ENCODE peak calls at places on chromosome 4, in four cellular contexts. One of them, this sample, is unnamed.
A peak's percentile ranks its signal among the peaks of the same experiment; 100 is the strongest.

GRCh38 chr4:173211222-173211621 is 42.6 kb downstream of the GALNT7 start:
- DNase-seq in pancreas: no peak
- DNase-seq in AG04449: no peak
- DNase-seq in dorsolateral prefrontal cortex: no peak
- DNase-seq in this sample: no peak

GRCh38 chr4:147793569-147793968 is 61.7 kb downstream of the ARHGAP10 start:
- DNase-seq in pancreas: no peak
- DNase-seq in AG04449: no peak
- DNase-seq in dorsolateral prefrontal cortex: no peak
- DNase-seq in this sample: no peak

GRCh38 chr4:22129454-22130075 is 181.0 kb upstream of the KCNIP4 start:
- DNase-seq in pancreas: no peak
- DNase-seq in AG04449: no peak
- DNase-seq in dorsolateral prefrontal cortex: no peak
- DNase-seq in this sample: no peak

GRCh38 chr4:121943941-121944340 is 7.9 kb downstream of the TRPC3 start:
- DNase-seq in pancreas: no peak
- DNase-seq in AG04449: no peak
- DNase-seq in dorsolateral prefrontal cortex: no peak
- DNase-seq in this sample: no peak

GRCh38 chr4:72631296-72631695 is 62.3 kb upstream of the ADAMTS3 start:
- DNase-seq in pancreas: no peak
- DNase-seq in AG04449: peak; percentile 9
- DNase-seq in dorsolateral prefrontal cortex: peak; percentile 72
- DNase-seq in this sample: peak; percentile 74

GRCh38 chr4:2934077-2934812 is 29.0 kb downstream of the NOP14 start:
- DNase-seq in pancreas: peak; percentile 53
- DNase-seq in AG04449: no peak
- DNase-seq in dorsolateral prefrontal cortex: no peak
- DNase-seq in this sample: peak; percentile 57

GRCh38 chr4:9904976-9905587 is 116.2 kb downstream of the SLC2A9 start:
- DNase-seq in pancreas: no peak
- DNase-seq in AG04449: no peak
- DNase-seq in dorsolateral prefrontal cortex: no peak
- DNase-seq in this sample: no peak

GRCh38 chr4:125789018-125789417 is 474.3 kb downstream of the FAT4 start:
- DNase-seq in pancreas: no peak
- DNase-seq in AG04449: no peak
- DNase-seq in dorsolateral prefrontal cortex: no peak
- DNase-seq in this sample: no peak

GRCh38 chr4:40289366-40290188 is 45.6 kb upstream of the CHRNA9 start:
- DNase-seq in pancreas: no peak
- DNase-seq in AG04449: no peak
- DNase-seq in dorsolateral prefrontal cortex: no peak
- DNase-seq in this sample: no peak

GRCh38 chr4:137614491-137614890 is 82.2 kb upstream of the PCDH18 start:
- DNase-seq in pancreas: no peak
- DNase-seq in AG04449: no peak
- DNase-seq in dorsolateral prefrontal cortex: no peak
- DNase-seq in this sample: no peak

GRCh38 chr4:94970650-94971049 is 212.9 kb downstream of the BMPR1B start:
- DNase-seq in pancreas: no peak
- DNase-seq in AG04449: no peak
- DNase-seq in dorsolateral prefrontal cortex: no peak
- DNase-seq in this sample: no peak

GRCh38 chr4:115119804-115120352 is 6.5 kb upstream of the NDST4 start:
- DNase-seq in pancreas: no peak
- DNase-seq in AG04449: no peak
- DNase-seq in dorsolateral prefrontal cortex: no peak
- DNase-seq in this sample: no peak

GRCh38 chr4:76233967-76234678 is 17.4 kb upstream of the FAM47E start:
- DNase-seq in pancreas: no peak
- DNase-seq in AG04449: no peak
- DNase-seq in dorsolateral prefrontal cortex: no peak
- DNase-seq in this sample: no peak

GRCh38 chr4:14667624-14668295 is 334.5 kb upstream of the CPEB2 start:
- DNase-seq in pancreas: no peak
- DNase-seq in AG04449: no peak
- DNase-seq in dorsolateral prefrontal cortex: no peak
- DNase-seq in this sample: no peak

GRCh38 chr4:11805837-11806236 is 377.1 kb upstream of the HS3ST1 start:
- DNase-seq in pancreas: no peak
- DNase-seq in AG04449: no peak
- DNase-seq in dorsolateral prefrontal cortex: no peak
- DNase-seq in this sample: no peak

GRCh38 chr4:108922191-108922590 is 159.3 kb upstream of the ETNPPL start:
- DNase-seq in pancreas: no peak
- DNase-seq in AG04449: no peak
- DNase-seq in dorsolateral prefrontal cortex: no peak
- DNase-seq in this sample: no peak

GRCh38 chr4:107825072-107825789 is 499 bp downstream of the SGMS2 start:
- DNase-seq in pancreas: peak; percentile 58
- DNase-seq in AG04449: no peak
- DNase-seq in dorsolateral prefrontal cortex: no peak
- DNase-seq in this sample: peak; percentile 68

GRCh38 chr4:170089743-170090666 is at the start of gene AADAT:
- DNase-seq in pancreas: peak; percentile 72
- DNase-seq in AG04449: no peak
- DNase-seq in dorsolateral prefrontal cortex: peak; percentile 88
- DNase-seq in this sample: peak; percentile 77

GRCh38 chr4:129526812-129527211 is 430.9 kb downstream of the C4orf33 start:
- DNase-seq in pancreas: no peak
- DNase-seq in AG04449: no peak
- DNase-seq in dorsolateral prefrontal cortex: no peak
- DNase-seq in this sample: no peak

GRCh38 chr4:93573285-93573684 is 255.3 kb upstream of the ATOH1 start:
- DNase-seq in pancreas: no peak
- DNase-seq in AG04449: no peak
- DNase-seq in dorsolateral prefrontal cortex: no peak
- DNase-seq in this sample: no peak

GRCh38 chr4:26105815-26106699 is 192.0 kb downstream of the SMIM20 start:
- DNase-seq in pancreas: no peak
- DNase-seq in AG04449: no peak
- DNase-seq in dorsolateral prefrontal cortex: no peak
- DNase-seq in this sample: no peak

GRCh38 chr4:22192302-22192645 is 243.7 kb upstream of the KCNIP4 start:
- DNase-seq in pancreas: no peak
- DNase-seq in AG04449: no peak
- DNase-seq in dorsolateral prefrontal cortex: no peak
- DNase-seq in this sample: no peak

GRCh38 chr4:118270492-118270891 is 82.3 kb downstream of the PRSS12 start:
- DNase-seq in pancreas: no peak
- DNase-seq in AG04449: no peak
- DNase-seq in dorsolateral prefrontal cortex: no peak
- DNase-seq in this sample: no peak

GRCh38 chr4:171719691-171720090 is 93.5 kb upstream of the GALNTL6 start:
- DNase-seq in pancreas: no peak
- DNase-seq in AG04449: no peak
- DNase-seq in dorsolateral prefrontal cortex: no peak
- DNase-seq in this sample: no peak

GRCh38 chr4:113116414-113117345 is 67.2 kb downstream of the ANK2 start:
- DNase-seq in pancreas: no peak
- DNase-seq in AG04449: no peak
- DNase-seq in dorsolateral prefrontal cortex: peak; percentile 67
- DNase-seq in this sample: no peak

GRCh38 chr4:149914521-149915115 is 99.0 kb upstream of the IQCM start:
- DNase-seq in pancreas: no peak
- DNase-seq in AG04449: no peak
- DNase-seq in dorsolateral prefrontal cortex: no peak
- DNase-seq in this sample: no peak

GRCh38 chr4:76624271-76624681 is 189.2 kb downstream of the SHROOM3 start:
- DNase-seq in pancreas: peak; percentile 74
- DNase-seq in AG04449: peak; percentile 88
- DNase-seq in dorsolateral prefrontal cortex: no peak
- DNase-seq in this sample: no peak

GRCh38 chr4:165096776-165097175 is 15.9 kb downstream of the TMEM192 start:
- DNase-seq in pancreas: no peak
- DNase-seq in AG04449: no peak
- DNase-seq in dorsolateral prefrontal cortex: no peak
- DNase-seq in this sample: no peak

GRCh38 chr4:134202557-134202956 is 968 bp upstream of the PABPC4L start:
- DNase-seq in pancreas: no peak
- DNase-seq in AG04449: no peak
- DNase-seq in dorsolateral prefrontal cortex: no peak
- DNase-seq in this sample: no peak

GRCh38 chr4:134201216-134202098 is at the start of gene PABPC4L:
- DNase-seq in pancreas: peak; percentile 34
- DNase-seq in AG04449: no peak
- DNase-seq in dorsolateral prefrontal cortex: no peak
- DNase-seq in this sample: no peak

GRCh38 chr4:134200811-134201215 is 776 bp downstream of the PABPC4L start:
- DNase-seq in pancreas: no peak
- DNase-seq in AG04449: no peak
- DNase-seq in dorsolateral prefrontal cortex: peak; percentile 30
- DNase-seq in this sample: no peak

GRCh38 chr4:134202136-134202535 is 547 bp upstream of the PABPC4L start:
- DNase-seq in pancreas: no peak
- DNase-seq in AG04449: no peak
- DNase-seq in dorsolateral prefrontal cortex: no peak
- DNase-seq in this sample: no peak
- H3K4me3 ChIP-seq in pancreas: no peak overlapping the region
- H3K4me3 ChIP-seq in AG04449: no peak overlapping the region
- H3K4me3 ChIP-seq in dorsolateral prefrontal cortex: peak overlapping the region; percentile 53
- H3K4me3 ChIP-seq in this sample: peak overlapping the region; percentile 43

GRCh38 chr4:185018834-185019450 is 652 bp downstream of the HELT start:
- DNase-seq in pancreas: no peak
- DNase-seq in AG04449: no peak
- DNase-seq in dorsolateral prefrontal cortex: no peak
- DNase-seq in this sample: no peak

GRCh38 chr4:185020293-185020808 is 2.1 kb downstream of the HELT start:
- DNase-seq in pancreas: no peak
- DNase-seq in AG04449: no peak
- DNase-seq in dorsolateral prefrontal cortex: no peak
- DNase-seq in this sample: no peak

GRCh38 chr4:185023471-185023870 is 5.2 kb downstream of the HELT start:
- DNase-seq in pancreas: no peak
- DNase-seq in AG04449: no peak
- DNase-seq in dorsolateral prefrontal cortex: no peak
- DNase-seq in this sample: no peak

GRCh38 chr4:185019451-185020292 is 1.4 kb downstream of the HELT start:
- DNase-seq in pancreas: no peak
- DNase-seq in AG04449: no peak
- DNase-seq in dorsolateral prefrontal cortex: no peak
- DNase-seq in this sample: no peak

DNA sequence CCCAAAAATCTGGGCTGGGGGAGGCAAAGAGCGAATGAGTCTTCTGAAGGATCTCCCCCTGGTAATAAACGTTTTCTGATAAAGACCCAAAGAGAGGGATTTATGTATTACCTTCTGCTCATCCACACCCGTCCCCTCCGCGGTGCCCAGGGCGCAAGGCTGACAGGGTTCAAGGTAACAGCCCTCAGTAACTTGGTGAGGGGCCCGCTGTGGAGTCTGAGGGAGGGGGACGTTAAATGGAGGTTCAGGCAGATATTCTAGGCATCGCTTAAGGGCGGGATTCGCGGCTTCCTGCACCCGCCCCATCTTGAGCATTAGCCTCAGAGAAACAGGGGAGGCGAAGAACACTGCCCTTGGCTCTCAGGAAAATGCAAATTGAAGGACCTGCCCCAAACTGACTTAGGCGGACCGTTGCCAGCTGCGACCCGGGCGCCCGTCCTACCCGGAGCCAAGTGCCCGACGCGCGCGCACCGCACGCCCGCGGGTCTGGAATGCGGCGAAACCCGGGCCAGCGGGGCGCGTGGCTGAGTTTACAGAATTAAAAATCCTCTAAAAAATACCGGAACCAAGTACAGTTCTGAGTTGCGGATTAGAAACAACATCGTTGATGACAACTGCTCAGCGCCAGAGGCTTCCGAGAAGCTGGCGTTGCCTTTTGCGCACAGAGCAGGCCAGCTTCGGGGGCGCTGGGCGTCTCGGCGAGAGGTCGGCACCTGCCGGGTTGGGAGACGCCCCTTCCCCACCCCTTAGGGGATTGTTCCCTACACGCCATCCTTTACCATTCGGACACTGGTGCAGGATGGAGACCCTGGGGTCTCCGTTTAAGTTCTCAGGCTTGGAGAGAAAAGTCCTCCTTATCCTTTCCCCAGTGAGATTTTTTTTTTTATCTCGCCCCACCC is 2.8 kb downstream of the HELT start:
- DNase-seq in pancreas: no peak
- DNase-seq in AG04449: no peak
- DNase-seq in dorsolateral prefrontal cortex: no peak
- DNase-seq in this sample: no peak
- H3K4me3 ChIP-seq in pancreas: no peak overlapping the region
- H3K4me3 ChIP-seq in AG04449: no peak overlapping the region
- H3K4me3 ChIP-seq in dorsolateral prefrontal cortex: no peak overlapping the region
- H3K4me3 ChIP-seq in this sample: no peak overlapping the region

DNA sequence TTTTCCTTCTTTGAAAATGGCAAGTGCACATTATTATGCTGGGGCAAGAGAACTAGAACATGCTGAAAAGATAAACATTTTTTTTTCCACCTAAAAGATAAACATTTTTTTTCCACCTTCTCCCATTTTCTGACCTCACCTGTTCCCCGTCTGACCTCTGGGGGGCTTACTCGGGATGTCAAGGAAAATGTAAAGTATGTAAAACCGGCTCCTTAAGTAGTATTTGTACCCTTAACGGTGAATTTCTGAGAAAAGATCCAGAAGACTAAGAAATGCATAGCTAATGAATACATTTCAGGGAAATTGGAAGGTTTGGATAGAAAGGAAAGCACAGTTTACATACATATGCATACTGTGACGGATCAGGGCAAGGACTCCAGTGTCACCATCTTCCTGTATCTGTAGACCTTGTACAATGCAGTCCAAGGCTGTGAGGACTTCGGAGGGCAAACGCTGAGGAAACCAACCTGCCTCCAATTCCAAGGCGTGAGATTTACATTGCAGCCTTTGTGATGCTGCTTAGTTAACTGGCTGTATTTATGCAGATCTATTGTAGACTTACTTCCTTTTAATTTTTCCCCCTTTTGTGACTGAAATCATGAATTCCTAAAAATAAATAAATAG is 2185.9 kb upstream of the TENM3 start:
- DNase-seq in pancreas: no peak
- DNase-seq in AG04449: no peak
- DNase-seq in dorsolateral prefrontal cortex: no peak
- DNase-seq in this sample: no peak
- H3K4me3 ChIP-seq in pancreas: peak overlapping the region; percentile 68
- H3K4me3 ChIP-seq in AG04449: no peak overlapping the region
- H3K4me3 ChIP-seq in dorsolateral prefrontal cortex: peak overlapping the region; percentile 60
- H3K4me3 ChIP-seq in this sample: no peak overlapping the region

DNA sequence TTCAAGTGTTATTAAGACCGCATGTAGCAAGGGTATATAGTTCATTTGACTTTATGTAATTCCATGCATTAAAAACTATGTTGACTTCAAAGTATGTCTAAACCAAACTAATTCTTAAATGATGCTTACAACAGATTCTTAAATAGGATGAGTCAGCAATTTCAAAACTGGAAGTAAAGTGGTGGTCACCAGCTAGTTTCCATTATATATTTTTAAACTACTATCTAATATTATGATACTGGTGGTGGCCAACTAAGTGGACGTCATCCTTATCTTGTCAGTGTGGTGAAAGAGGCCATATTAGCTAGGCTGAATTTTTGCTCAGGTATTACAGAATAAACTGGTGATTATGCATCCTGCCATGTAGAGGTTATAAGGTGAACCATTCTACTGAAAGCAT is 1.2 kb downstream of the IL15 start:
- DNase-seq in pancreas: no peak
- DNase-seq in AG04449: no peak
- DNase-seq in dorsolateral prefrontal cortex: no peak
- DNase-seq in this sample: no peak
- H3K4me3 ChIP-seq in pancreas: peak overlapping the region; percentile 77
- H3K4me3 ChIP-seq in AG04449: peak overlapping the region; percentile 0
- H3K4me3 ChIP-seq in dorsolateral prefrontal cortex: no peak overlapping the region
- H3K4me3 ChIP-seq in this sample: peak overlapping the region; percentile 91

This sample was measured in RWPE2.